ENCODE peak calls at places on chromosomes 11 and 22, in nine cellular contexts. J, R, B, W, Y, L, I, P and X are unnamed samples.

GRCh38 chr11:34292546-34292945 is 65.3 kb downstream of the ABTB2 start:
- DNase-seq in J (no peak), R (no peak), B (no peak), W (no peak), Y (no peak), L (no peak), I (no peak), P (no peak), X (no peak)

GRCh38 chr11:67615455-67616430 is 9.0 kb downstream of the NDUFV1 start:
- DNase-seq in J (peak), R (peak), B (peak), W (no peak), Y (peak), L (no peak), I (no peak), P (no peak), X (no peak)

GRCh38 chr11:67179892-67180490 is 60.9 kb downstream of the KDM2A start:
- DNase-seq in J (no peak), R (no peak), B (no peak), W (peak), Y (no peak), L (no peak), I (no peak), P (no peak), X (no peak)

GRCh38 chr22:30876925-30877553 is 91.5 kb downstream of the MORC2 start:
- DNase-seq in J (no peak), R (no peak), B (peak), W (peak), Y (no peak), L (no peak), I (no peak), P (no peak), X (no peak)

GRCh38 chr11:113085446-113085845 is 124.2 kb downstream of the NCAM1 start:
- DNase-seq in J (no peak), R (no peak), B (no peak), W (no peak), Y (no peak), L (no peak), I (no peak), P (no peak), X (no peak)

GRCh38 chr11:72010529-72011233 is 12.0 kb downstream of the IL18BP start:
- DNase-seq in J (no peak), R (no peak), B (no peak), W (no peak), Y (no peak), L (no peak), I (no peak), P (no peak), X (no peak)

GRCh38 chr11:120034881-120035620 is 102.9 kb downstream of the TRIM29 start:
- DNase-seq in J (no peak), R (no peak), B (no peak), W (no peak), Y (no peak), L (no peak), I (no peak), P (no peak), X (no peak)

GRCh38 chr11:64331569-64332371 is 8.2 kb upstream of the CCDC88B start:
- DNase-seq in J (peak), R (peak), B (peak), W (peak), Y (no peak), L (peak), I (peak), P (no peak), X (peak)

GRCh38 chr22:44249376-44250147 is 63.2 kb downstream of the SHISAL1 start:
- DNase-seq in J (no peak), R (no peak), B (no peak), W (no peak), Y (no peak), L (no peak), I (no peak), P (no peak), X (no peak)

GRCh38 chr11:130206141-130206540 is 46.6 kb downstream of the ST14 start:
- DNase-seq in J (no peak), R (no peak), B (no peak), W (no peak), Y (no peak), L (no peak), I (no peak), P (no peak), X (no peak)

GRCh38 chr22:21045585-21046294 is at the start of gene LRRC74B:
- DNase-seq in J (peak), R (peak), B (peak), W (peak), Y (peak), L (peak), I (peak), P (peak), X (peak)

GRCh38 chr11:73215191-73216134 is 2.6 kb upstream of the P2RY2 start:
- DNase-seq in J (no peak), R (peak), B (no peak), W (no peak), Y (no peak), L (no peak), I (no peak), P (no peak), X (no peak)

GRCh38 chr11:103584021-103584420 is 452.4 kb upstream of the DDI1 start:
- DNase-seq in J (no peak), R (no peak), B (no peak), W (no peak), Y (no peak), L (no peak), I (no peak), P (no peak), X (no peak)

GRCh38 chr11:17475666-17476316 is 854 bp downstream of the ABCC8 start:
- DNase-seq in J (no peak), R (no peak), B (no peak), W (no peak), Y (no peak), L (no peak), I (no peak), P (peak), X (no peak)

GRCh38 chr11:130212431-130212961 is 52.9 kb downstream of the ST14 start:
- DNase-seq in J (no peak), R (no peak), B (no peak), W (no peak), Y (peak), L (no peak), I (no peak), P (no peak), X (no peak)

GRCh38 chr11:65880844-65881421 is 1.3 kb downstream of the CTSW start:
- DNase-seq in J (peak), R (peak), B (no peak), W (no peak), Y (no peak), L (no peak), I (no peak), P (no peak), X (no peak)

GRCh38 chr11:13834463-13834862 is 128.1 kb upstream of the SPON1 start:
- DNase-seq in J (no peak), R (peak), B (no peak), W (no peak), Y (no peak), L (no peak), I (no peak), P (peak), X (no peak)
- TF ChIP-seq CTCF in J (no peak), R (peak), B (no peak), W (peak), Y (no peak), L (peak), I (peak), P (peak), X (peak)

DNA sequence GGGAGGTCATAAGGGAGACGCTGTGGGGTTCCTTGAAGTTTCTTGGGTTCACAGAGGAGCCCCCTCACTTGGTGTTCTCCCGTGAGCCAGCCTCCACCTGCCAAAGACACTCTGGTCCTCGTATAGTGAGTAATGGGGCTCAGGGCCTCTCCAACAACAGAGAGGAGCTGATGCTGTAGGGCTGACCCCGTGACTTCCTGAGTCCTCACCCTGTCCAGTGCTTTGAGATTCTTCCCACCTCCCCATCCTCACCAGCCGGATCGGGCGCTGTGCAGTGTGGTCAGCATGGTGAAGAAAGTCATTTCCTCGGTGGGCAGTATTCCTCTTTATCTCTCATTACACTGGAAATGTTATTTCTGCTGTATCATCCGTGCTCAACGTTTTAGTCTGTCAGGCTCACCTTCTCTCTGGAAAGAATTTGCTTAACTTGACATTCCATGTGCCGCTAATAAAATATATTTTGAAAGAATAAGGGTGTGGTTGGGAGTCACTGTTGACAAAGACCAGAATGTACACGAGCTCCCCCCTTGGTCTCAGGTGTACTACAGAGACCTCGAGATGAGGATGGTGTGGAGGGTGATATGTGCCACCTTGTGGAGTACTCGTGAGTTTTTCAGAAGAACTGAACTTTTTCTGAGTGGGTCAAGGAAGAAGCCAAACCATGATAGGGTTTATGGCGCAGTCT is 25.7 kb upstream of the SCGB1A1 start:
- DNase-seq in J (peak), R (peak), B (peak), W (no peak), Y (no peak), L (no peak), I (no peak), P (no peak), X (no peak)
- TF ChIP-seq CTCF in J (peak), R (peak), B (peak), W (no peak), Y (no peak), L (peak), I (peak), P (no peak), X (no peak)

GRCh38 chr11:115411114-115411513 is 93.1 kb downstream of the CADM1 start:
- DNase-seq in J (no peak), R (no peak), B (no peak), W (no peak), Y (no peak), L (no peak), I (no peak), P (no peak), X (no peak)
- TF ChIP-seq CTCF in J (no peak), R (no peak), B (no peak), W (no peak), Y (no peak), L (no peak), I (no peak), P (no peak), X (no peak)

GRCh38 chr11:134725939-134726639 is 314.0 kb upstream of the B3GAT1 start:
- DNase-seq in J (no peak), R (no peak), B (peak), W (no peak), Y (no peak), L (no peak), I (no peak), P (peak), X (no peak)
- TF ChIP-seq CTCF in J (no peak), R (no peak), B (peak), W (no peak), Y (no peak), L (peak), I (no peak), P (peak), X (no peak)

DNA sequence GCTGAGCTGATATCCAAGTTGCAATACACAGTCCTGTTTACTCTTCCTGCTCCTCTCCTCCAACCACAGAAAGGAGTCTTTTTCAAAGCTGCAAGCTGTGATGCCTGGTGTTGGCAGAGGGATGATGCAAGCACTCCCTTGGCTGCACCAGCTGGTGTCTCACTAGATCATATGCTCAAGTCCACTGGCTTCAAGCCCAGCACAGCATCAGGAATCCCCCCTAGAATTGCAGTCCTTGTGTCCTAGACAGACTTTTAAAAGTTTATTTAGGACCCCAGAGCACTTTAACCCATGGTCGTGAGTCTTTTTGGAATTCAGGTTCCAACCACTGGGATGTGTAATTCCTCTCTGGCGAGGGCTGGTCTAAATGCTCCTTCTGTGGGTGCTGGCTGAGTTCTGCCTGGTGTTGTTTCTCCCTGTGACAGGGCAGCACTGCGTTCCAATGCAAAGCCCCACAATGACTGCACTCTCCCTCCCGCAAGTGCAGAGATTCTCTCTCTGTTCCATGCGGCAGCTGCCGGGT is 1.9 kb upstream of the HEPN1 start:
- DNase-seq in J (no peak), R (no peak), B (no peak), W (peak), Y (no peak), L (no peak), I (peak), P (no peak), X (no peak)
- TF ChIP-seq CTCF in J (no peak), R (no peak), B (no peak), W (no peak), Y (no peak), L (no peak), I (no peak), P (no peak), X (no peak)